ENCODE peak calls at places on chromosomes 3 and 15, in five cellular contexts. V, U, D, B and X are unnamed samples.
A peak's percentile ranks its signal among the peaks of the same experiment; 100 is the strongest.

GRCh38 chr3:139140553-139140952 is 95.9 kb upstream of the PRR23C start:
- DNase-seq in B (no peak), U (no peak), D (no peak), V (no peak), X (no peak)

GRCh38 chr15:77869021-77869895 is 208.3 kb downstream of the TBC1D2B start:
- DNase-seq in B (peak; percentile 82), D (no peak), V (no peak), U (no peak), X (no peak)

GRCh38 chr15:90083419-90083818 is 18.8 kb downstream of the IDH2 start:
- DNase-seq in U (no peak), V (no peak), D (no peak), B (no peak), X (no peak)

GRCh38 chr3:128794067-128794768 is 68.2 kb downstream of the RAB7A start:
- DNase-seq in U (no peak), B (peak; percentile 27), D (no peak), V (no peak), X (no peak)

GRCh38 chr3:24343084-24343783 is 151.4 kb downstream of the THRB start:
- DNase-seq in D (no peak), V (no peak), U (no peak), B (peak; percentile 20), X (no peak)

GRCh38 chr3:161920196-161920595 is 423.6 kb downstream of the OTOL1 start:
- DNase-seq in U (no peak), D (no peak), B (no peak), V (no peak), X (no peak)

GRCh38 chr15:63381301-63382192 is at the start of gene CA12:
- DNase-seq in U (no peak), B (peak; percentile 31), V (no peak), D (peak; percentile 83), X (peak; percentile 85)

GRCh38 chr15:22949074-22949547 is 31.1 kb downstream of the CYFIP1 start:
- DNase-seq in D (peak; percentile 94), B (no peak), V (peak; percentile 62), U (no peak), X (peak; percentile 90)

GRCh38 chr3:131163-131889 is 65.2 kb upstream of the CHL1 start:
- DNase-seq in B (no peak), V (no peak), U (no peak), D (no peak), X (no peak)

GRCh38 chr3:140290105-140290504 is 355.1 kb downstream of the CLSTN2 start:
- DNase-seq in B (no peak), V (no peak), U (no peak), D (no peak), X (no peak)

GRCh38 chr3:119700920-119701734 is 1.7 kb upstream of the CFAP91 start:
- DNase-seq in V (no peak), U (no peak), B (no peak), D (no peak), X (no peak)

GRCh38 chr3:32186097-32186496 is 52.4 kb upstream of the CMTM8 start:
- DNase-seq in D (no peak), B (no peak), U (no peak), V (no peak), X (peak; percentile 53)

GRCh38 chr15:90819390-90819789 is 49.0 kb upstream of the FURIN start:
- DNase-seq in D (peak; percentile 26), V (no peak), U (no peak), B (no peak), X (no peak)

GRCh38 chr15:87986786-87987185 is 269.8 kb downstream of the NTRK3 start:
- DNase-seq in U (no peak), D (no peak), B (no peak), V (no peak), X (no peak)

GRCh38 chr3:24364359-24364758 is 130.3 kb downstream of the THRB start:
- DNase-seq in U (no peak), V (no peak), D (no peak), B (no peak), X (no peak)

GRCh38 chr3:51245871-51246270 is 139.2 kb upstream of the MANF start:
- DNase-seq in D (no peak), U (no peak), V (no peak), B (no peak), X (no peak)

GRCh38 chr3:187186801-187187421 is 10.4 kb upstream of the RTP1 start:
- DNase-seq in U (no peak), D (no peak), V (no peak), B (peak; percentile 22), X (peak; percentile 57)

GRCh38 chr15:101320501-101321052 is 25.5 kb upstream of the SNRPA1 start:
- DNase-seq in V (peak; percentile 47), U (no peak), D (peak; percentile 89), B (no peak), X (peak; percentile 85)

GRCh38 chr3:145739926-145740325 is 421.1 kb downstream of the PLOD2 start:
- DNase-seq in B (no peak), V (no peak), U (no peak), D (no peak), X (no peak)

GRCh38 chr15:87477759-87478687 is 778.5 kb downstream of the NTRK3 start:
- DNase-seq in D (no peak), U (no peak), B (peak; percentile 10), V (no peak), X (peak; percentile 57)

GRCh38 chr3:45409921-45410320 is 21.5 kb downstream of the LARS2 start:
- DNase-seq in D (no peak), U (no peak), V (no peak), B (no peak), X (no peak)